ENCODE peak calls at places on chromosomes 11 and 22, in five cellular contexts. R is fibroblast of lung, L is heart left ventricle, F is GM13977, X is DND-41. T is an unnamed sample.

GRCh38 chr11:75241906-75242644 is 1.5 kb downstream of the TPBGL start:
- DNase-seq in F (no peak), R (no peak), L (no peak), X (no peak), T (no peak)

GRCh38 chr11:106466441-106467190 is 389.2 kb downstream of the AASDHPPT start:
- DNase-seq in F (no peak), X (no peak), L (no peak), R (peak; percentile 94), T (no peak)

GRCh38 chr11:87901366-87901765 is 273.9 kb downstream of the RAB38 start:
- DNase-seq in L (no peak), F (no peak), X (no peak), R (no peak), T (no peak)

GRCh38 chr11:123702137-123702536 is 39.3 kb downstream of the ZNF202 start:
- DNase-seq in L (peak; percentile 22), R (no peak), F (no peak), X (peak; percentile 21), T (no peak)

GRCh38 chr22:48576333-48577013 is 1251.2 kb downstream of the BRD1 start:
- DNase-seq in R (peak; percentile 29), X (no peak), L (no peak), F (no peak), T (no peak)

GRCh38 chr22:35891442-35891841 is 137.2 kb downstream of the RBFOX2 start:
- DNase-seq in L (no peak), F (no peak), X (no peak), R (no peak), T (no peak)

GRCh38 chr11:74268451-74268850 is 43.0 kb downstream of the P4HA3 start:
- DNase-seq in R (no peak), X (no peak), L (no peak), F (no peak), T (no peak)

GRCh38 chr11:86699036-86699791 is 26.8 kb upstream of the ME3 start:
- DNase-seq in F (no peak), L (no peak), X (no peak), R (peak; percentile 23), T (no peak)

GRCh38 chr11:60209977-60210376 is 27.1 kb upstream of the MS4A6A start:
- DNase-seq in L (no peak), F (no peak), X (no peak), R (no peak), T (no peak)

GRCh38 chr22:27420817-27421361 is 380.7 kb downstream of the MN1 start:
- DNase-seq in X (no peak), L (peak; percentile 87), R (peak; percentile 98), F (no peak), T (peak; percentile 91)

GRCh38 chr11:1780700-1781592 is 17.2 kb upstream of the CTSD start:
- DNase-seq in X (no peak), L (no peak), R (no peak), F (no peak), T (no peak)

GRCh38 chr11:13907678-13908077 is 54.8 kb upstream of the SPON1 start:
- DNase-seq in F (no peak), R (no peak), X (no peak), L (no peak), T (no peak)

GRCh38 chr22:35648066-35649025 is at the start of gene APOL6:
- DNase-seq in X (peak; percentile 80), L (no peak), R (peak; percentile 55), F (peak; percentile 57), T (no peak)

GRCh38 chr22:37492428-37493344 is 6.5 kb upstream of the MFNG start:
- DNase-seq in X (peak; percentile 37), F (peak; percentile 84), R (peak; percentile 48), L (no peak), T (peak; percentile 12)

GRCh38 chr22:27654536-27655445 is 146.8 kb downstream of the MN1 start:
- DNase-seq in R (no peak), F (no peak), L (no peak), X (no peak), T (no peak)

GRCh38 chr11:62806611-62807121 is 1.4 kb upstream of the NXF1 start:
- DNase-seq in R (peak; percentile 25), L (peak; percentile 40), X (no peak), F (no peak), T (no peak)

GRCh38 chr11:134610116-134610910 is 198.3 kb upstream of the B3GAT1 start:
- DNase-seq in L (no peak), F (no peak), X (no peak), R (no peak), T (no peak)

GRCh38 chr11:57496109-57496820 is 19.2 kb downstream of the SLC43A1 start:
- DNase-seq in F (no peak), X (no peak), R (no peak), L (no peak), T (no peak)

GRCh38 chr11:69848196-69848595 is 29.0 kb upstream of the FGF3 start:
- DNase-seq in F (no peak), X (no peak), R (peak; percentile 58), L (no peak), T (no peak)

GRCh38 chr11:116438651-116439479 is 333.9 kb downstream of the BUD13 start:
- DNase-seq in L (no peak), X (no peak), F (no peak), R (no peak), T (no peak)

GRCh38 chr11:115784796-115785521 is 280.7 kb upstream of the CADM1 start:
- DNase-seq in X (no peak), R (peak; percentile 14), L (peak; percentile 57), F (no peak), T (no peak)

GRCh38 chr11:61507962-61508824 is at the start of gene LRRC10B:
- DNase-seq in F (peak; percentile 72), X (no peak), R (no peak), L (no peak), T (no peak)

GRCh38 chr22:36198482-36198881 is 3.1 kb downstream of the APOL4 start:
- DNase-seq in R (no peak), X (no peak), L (no peak), F (no peak), T (no peak)

GRCh38 chr22:48960981-48961655 is 866.6 kb downstream of the BRD1 start:
- DNase-seq in L (peak; percentile 8), R (peak; percentile 13), F (no peak), X (no peak), T (no peak)

GRCh38 chr11:62497132-62497915 is 49.3 kb downstream of the AHNAK start:
- DNase-seq in F (no peak), X (peak; percentile 19), R (peak; percentile 73), L (no peak), T (no peak)

GRCh38 chr11:61514050-61514917 is 5.7 kb downstream of the LRRC10B start:
- DNase-seq in X (peak; percentile 34), R (no peak), L (no peak), F (no peak), T (no peak)

GRCh38 chr22:38788417-38788816 is 5.5 kb downstream of the DNAL4 start:
- DNase-seq in R (peak; percentile 97), X (no peak), L (peak; percentile 54), F (no peak), T (peak; percentile 70)

DNA sequence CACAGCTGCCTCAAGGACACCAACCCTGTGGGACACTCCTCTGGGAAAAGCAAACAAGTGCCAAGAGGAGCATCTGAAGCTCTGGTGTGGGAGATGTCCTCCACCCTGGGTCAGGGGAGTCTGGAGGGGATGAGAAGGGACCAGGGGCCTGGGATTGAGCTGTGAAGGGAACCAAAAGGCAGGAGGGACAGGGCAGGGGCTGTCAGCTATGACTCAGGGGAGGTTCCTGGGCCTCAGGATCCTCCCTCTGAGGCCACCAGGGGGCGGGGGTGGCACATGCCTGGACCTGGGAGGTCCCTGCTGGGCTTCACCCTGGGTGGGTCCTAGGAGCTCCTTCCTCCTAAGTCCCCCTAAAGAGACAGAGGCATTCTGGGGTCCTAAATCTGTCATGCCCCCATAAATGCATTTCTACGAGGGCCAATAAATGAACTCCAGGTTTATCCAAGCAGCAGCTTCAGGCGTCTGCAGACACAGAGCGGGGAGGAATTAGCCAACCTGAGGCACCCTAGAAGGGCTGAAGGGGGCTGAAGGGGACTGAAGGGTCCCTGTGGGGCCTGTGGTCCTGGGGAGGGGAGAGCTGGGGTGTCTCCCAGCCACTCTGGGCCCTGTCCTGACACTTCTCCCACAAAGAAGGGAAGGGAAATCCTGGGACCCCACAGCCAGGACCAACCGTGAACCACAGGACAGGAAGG is 31.9 kb upstream of the IGLL5 start:
- DNase-seq in F (peak; percentile 32), L (no peak), R (no peak), X (peak; percentile 77), T (no peak)
- TF ChIP-seq CTCF in F (peak; percentile 33), L (peak; percentile 16), R (peak; percentile 33), X (peak; percentile 78), T (peak; percentile 33)

GRCh38 chr22:20191000-20191515 is 40.2 kb upstream of the CCDC188 start:
- DNase-seq in F (no peak), X (no peak), R (no peak), L (no peak), T (no peak)

GRCh38 chr22:20191803-20192202 is 40.9 kb upstream of the CCDC188 start:
- DNase-seq in R (no peak), L (no peak), X (no peak), F (no peak), T (no peak)

GRCh38 chr22:20193761-20194494 is 43.1 kb upstream of the CCDC188 start:
- DNase-seq in R (no peak), X (no peak), F (no peak), L (no peak), T (no peak)

GRCh38 chr22:20192972-20193760 is 42.3 kb upstream of the CCDC188 start:
- DNase-seq in X (no peak), F (no peak), L (no peak), R (no peak), T (no peak)

DNA sequence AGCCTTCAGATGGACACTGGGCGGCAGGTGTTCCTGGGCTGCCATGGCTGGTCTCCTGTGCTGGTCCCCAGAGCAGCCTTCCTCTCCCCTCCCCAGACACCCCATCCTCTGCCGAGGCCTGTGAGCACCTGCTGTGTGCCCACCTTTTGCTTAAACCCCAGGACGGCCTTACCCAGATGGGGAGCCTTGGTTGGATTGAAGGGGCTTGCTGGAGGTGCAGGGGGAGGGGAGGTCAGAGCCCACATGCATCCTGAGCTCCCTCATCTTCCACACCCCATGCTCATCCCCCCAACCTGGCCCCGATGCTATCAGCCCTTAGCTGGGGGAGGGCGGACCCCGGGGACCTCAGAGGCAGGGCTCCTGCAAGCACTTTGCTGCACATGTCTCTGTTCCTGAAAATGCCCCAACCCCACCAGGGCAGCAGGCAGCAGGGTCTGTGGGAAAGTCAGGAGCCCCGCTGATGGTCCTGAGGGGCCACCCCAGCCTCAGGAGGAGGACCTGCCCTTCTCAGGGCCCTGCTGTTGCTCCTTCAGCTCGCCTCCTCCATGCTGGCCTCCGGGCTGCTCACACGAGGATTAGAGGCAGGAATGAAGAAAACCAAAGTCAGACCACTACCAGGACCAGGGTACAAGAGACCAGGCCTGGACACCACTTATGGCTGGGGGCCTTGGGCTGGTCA is 41.6 kb upstream of the CCDC188 start:
- DNase-seq in X (no peak), R (no peak), L (no peak), F (no peak), T (no peak)
- TF ChIP-seq CTCF in X (no peak), R (no peak), L (no peak), F (no peak), T (no peak)

DNA sequence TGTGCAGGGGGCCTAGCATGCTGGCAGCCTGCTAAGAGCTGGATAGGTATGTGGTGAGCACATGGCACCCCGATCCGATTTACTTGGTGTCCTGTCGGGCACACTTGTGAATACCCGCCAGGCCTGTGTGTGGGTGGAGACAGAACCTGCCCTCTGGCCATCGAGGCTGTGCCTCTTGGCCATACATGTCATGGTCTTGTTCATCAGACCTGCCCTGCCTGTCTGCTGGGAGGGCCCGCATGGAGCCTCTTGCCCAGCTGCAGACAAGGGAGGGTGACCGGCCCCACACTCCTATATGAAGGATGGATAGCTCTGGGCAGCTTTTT is 310.2 kb downstream of the TBC1D22A start:
- DNase-seq in R (no peak), X (no peak), F (no peak), L (no peak), T (no peak)
- TF ChIP-seq CTCF in R (no peak), X (no peak), F (no peak), L (no peak), T (no peak)

GRCh38 chr11:25970726-25971508 is 361.0 kb upstream of the ANO3 start:
- DNase-seq in R (no peak), L (no peak), X (no peak), F (no peak), T (no peak)
- TF ChIP-seq CTCF in R (peak; percentile 35), L (no peak), X (peak; percentile 24), F (peak; percentile 29), T (peak; percentile 5)